ENCODE peak calls at places on chromosome 14, in nine cellular contexts. T is ovary, H is IMR-90, G is heart left ventricle, I is transverse colon, Z is right lobe of liver, R is prostate gland, W is HCT116, Y is GM12878. N is an unnamed sample. For H3K36me3, the result is how much of the 10 kb centered on the place peaks cover.

GRCh38 chr14:21647380-21647779 is 6.3 kb upstream of the OR4E2 start:
- DNase-seq in T (no peak), H (peak), G (no peak), I (no peak), Z (no peak), R (peak), W (no peak), Y (no peak), N (no peak)

GRCh38 chr14:102931580-102932285 is 9.3 kb downstream of the AMN start:
- DNase-seq in T (no peak), H (no peak), G (no peak), I (no peak), Z (peak), R (no peak), W (no peak), Y (no peak), N (no peak)

GRCh38 chr14:34103176-34103575 is 152.3 kb upstream of the EGLN3 start:
- DNase-seq in T (no peak), H (no peak), G (no peak), I (no peak), Z (no peak), R (no peak), W (no peak), Y (no peak), N (no peak)

GRCh38 chr14:76937181-76938091 is 91.1 kb downstream of the IRF2BPL start:
- DNase-seq in T (peak), H (peak), G (peak), I (peak), Z (no peak), R (no peak), W (no peak), Y (no peak), N (no peak)

GRCh38 chr14:59262717-59263469 is 74.4 kb downstream of the DAAM1 start:
- DNase-seq in T (no peak), H (no peak), G (no peak), I (peak), Z (peak), R (peak), W (no peak), Y (no peak), N (no peak)

GRCh38 chr14:20623798-20624197 is 17.7 kb downstream of the OR6S1 start:
- DNase-seq in T (no peak), H (no peak), G (no peak), I (no peak), Z (no peak), R (no peak), W (no peak), Y (no peak), N (no peak)

GRCh38 chr14:75454963-75455546 is 27.2 kb downstream of the JDP2 start:
- DNase-seq in T (peak), H (peak), G (peak), I (peak), Z (peak), R (no peak), W (no peak), Y (no peak), N (peak)

GRCh38 chr14:58278177-58278576 is 20.2 kb upstream of the ARID4A start:
- DNase-seq in T (no peak), H (no peak), G (no peak), I (no peak), Z (no peak), R (no peak), W (no peak), Y (no peak), N (no peak)

GRCh38 chr14:89336338-89336737 is 80.7 kb downstream of the FOXN3 start:
- DNase-seq in T (no peak), H (no peak), G (no peak), I (no peak), Z (no peak), R (no peak), W (no peak), Y (no peak), N (no peak)

GRCh38 chr14:51517116-51517515 is 134.6 kb upstream of the FRMD6 start:
- DNase-seq in T (no peak), H (no peak), G (no peak), I (no peak), Z (no peak), R (no peak), W (no peak), Y (no peak), N (no peak)

GRCh38 chr14:50954811-50955372 is 10.6 kb upstream of the PYGL start:
- DNase-seq in T (no peak), H (peak), G (no peak), I (no peak), Z (no peak), R (no peak), W (peak), Y (no peak), N (no peak)

GRCh38 chr14:90969493-90970166 is 90.8 kb downstream of the RPS6KA5 start:
- DNase-seq in T (no peak), H (no peak), G (no peak), I (no peak), Z (no peak), R (no peak), W (peak), Y (no peak), N (no peak)

GRCh38 chr14:24813089-24813815 is 179.3 kb upstream of the GZMB start:
- DNase-seq in T (no peak), H (no peak), G (no peak), I (no peak), Z (no peak), R (peak), W (no peak), Y (no peak), N (no peak)

GRCh38 chr14:68278568-68279436 is 459.2 kb downstream of the RAD51B start:
- DNase-seq in T (no peak), H (peak), G (no peak), I (no peak), Z (no peak), R (no peak), W (peak), Y (no peak), N (no peak)

GRCh38 chr14:58884442-58884841 is 246.7 kb downstream of the DACT1 start:
- DNase-seq in T (no peak), H (no peak), G (no peak), I (no peak), Z (no peak), R (no peak), W (no peak), Y (no peak), N (no peak)

GRCh38 chr14:58904771-58905170 is 267.0 kb downstream of the DACT1 start:
- DNase-seq in T (no peak), H (no peak), G (no peak), I (no peak), Z (no peak), R (no peak), W (no peak), Y (no peak), N (no peak)

GRCh38 chr14:94573706-94574105 is 7.5 kb upstream of the SERPINA5 start:
- DNase-seq in T (no peak), H (no peak), G (no peak), I (no peak), Z (no peak), R (no peak), W (no peak), Y (no peak), N (no peak)

GRCh38 chr14:72961579-72962335 is 35.5 kb downstream of the DCAF4 start:
- DNase-seq in T (no peak), H (peak), G (no peak), I (no peak), Z (no peak), R (no peak), W (peak), Y (no peak), N (peak)

GRCh38 chr14:89455412-89455811 is 38.4 kb upstream of the FOXN3 start:
- DNase-seq in T (no peak), H (no peak), G (no peak), I (peak), Z (no peak), R (no peak), W (no peak), Y (no peak), N (no peak)

GRCh38 chr14:102508410-102508773 is 1.2 kb downstream of the ANKRD9 start:
- DNase-seq in T (no peak), H (no peak), G (no peak), I (peak), Z (no peak), R (peak), W (no peak), Y (no peak), N (no peak)

GRCh38 chr14:104105822-104106470 is 20.4 kb downstream of the ASPG start:
- DNase-seq in T (peak), H (no peak), G (peak), I (peak), Z (peak), R (no peak), W (no peak), Y (no peak), N (peak)

GRCh38 chr14:77309122-77309521 is 11.6 kb downstream of the POMT2 start:
- DNase-seq in T (no peak), H (no peak), G (no peak), I (no peak), Z (no peak), R (no peak), W (no peak), Y (no peak), N (no peak)

GRCh38 chr14:90019824-90020523 is 41.8 kb upstream of the KCNK13 start:
- DNase-seq in T (no peak), H (no peak), G (no peak), I (no peak), Z (no peak), R (no peak), W (no peak), Y (no peak), N (no peak)

GRCh38 chr14:73771848-73772705 is 57.9 kb upstream of the PNMA1 start:
- DNase-seq in T (peak), H (peak), G (no peak), I (peak), Z (peak), R (peak), W (no peak), Y (peak), N (no peak)

GRCh38 chr14:65320661-65321308 is 91.7 kb upstream of the FUT8 start:
- DNase-seq in T (no peak), H (no peak), G (no peak), I (no peak), Z (no peak), R (no peak), W (no peak), Y (no peak), N (no peak)

GRCh38 chr14:35399083-35399807 is 5.3 kb downstream of the NFKBIA start:
- DNase-seq in T (no peak), H (no peak), G (no peak), I (no peak), Z (no peak), R (no peak), W (no peak), Y (no peak), N (no peak)
- TF ChIP-seq POLR2A in T (no peak), H (peak), G (no peak), I (no peak), Z (peak), R (no peak), W (no peak), Y (no peak), N (no peak)

GRCh38 chr14:22845103-22845394 is 8.7 kb downstream of the MMP14 start:
- DNase-seq in T (no peak), H (no peak), G (no peak), I (no peak), Z (no peak), R (no peak), W (no peak), Y (no peak), N (no peak)
- H3K36me3 ChIP-seq in T (under half), H (half or more), G (half or more), I (under half), Z (under half), R (under half), W (under half), Y (under half), N (under half)

GRCh38 chr14:23301969-23302289 is 730 bp downstream of the PPP1R3E start:
- DNase-seq in T (no peak), H (no peak), G (no peak), I (no peak), Z (no peak), R (no peak), W (no peak), Y (no peak), N (no peak)

GRCh38 chr14:23299558-23299957 is 3.1 kb downstream of the PPP1R3E start:
- DNase-seq in T (no peak), H (peak), G (no peak), I (no peak), Z (no peak), R (no peak), W (no peak), Y (no peak), N (no peak)

GRCh38 chr14:23299986-23300686 is 2.5 kb downstream of the PPP1R3E start:
- DNase-seq in T (no peak), H (no peak), G (no peak), I (no peak), Z (no peak), R (no peak), W (no peak), Y (no peak), N (no peak)

GRCh38 chr14:23301288-23301968 is 1.2 kb downstream of the PPP1R3E start:
- DNase-seq in T (peak), H (peak), G (peak), I (peak), Z (peak), R (peak), W (peak), Y (peak), N (peak)

DNA sequence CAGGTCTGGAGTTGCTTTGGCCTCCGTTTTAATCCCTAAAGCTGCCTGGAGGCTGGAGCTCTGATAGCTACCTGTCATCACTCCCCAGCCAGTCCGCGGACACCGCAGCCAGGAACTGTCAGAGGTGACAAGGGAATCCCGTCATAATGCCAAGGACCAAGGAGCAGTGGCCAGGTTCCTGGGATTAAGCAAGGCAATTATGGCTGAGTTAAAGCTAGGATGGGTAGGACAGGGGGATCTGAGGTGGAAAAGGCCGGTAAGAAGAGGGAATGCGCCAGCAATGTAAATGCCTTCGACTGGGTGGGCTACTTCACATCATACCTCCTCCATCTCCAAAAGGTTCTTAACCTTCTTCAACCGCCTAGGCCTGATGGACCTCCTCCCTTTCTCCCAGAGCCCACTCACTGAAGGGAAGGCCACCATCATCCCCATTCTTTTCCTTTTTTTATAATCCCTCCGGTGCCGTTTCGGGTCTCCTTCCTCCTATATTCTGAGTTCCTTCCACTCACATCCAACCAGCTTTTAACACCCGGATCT is 1.9 kb downstream of the PPP1R3E start:
- DNase-seq in T (no peak), H (peak), G (peak), I (peak), Z (peak), R (peak), W (no peak), Y (no peak), N (no peak)
- TF ChIP-seq POLR2A in T (no peak), H (peak), G (no peak), I (peak), Z (no peak), R (no peak), W (no peak), Y (no peak), N (no peak)

GRCh38 chr14:32744811-32745445 is 193.8 kb upstream of the NPAS3 start:
- DNase-seq in T (no peak), H (no peak), G (no peak), I (no peak), Z (no peak), R (no peak), W (no peak), Y (no peak), N (no peak)
- H3K36me3 ChIP-seq in T (under half), H (under half), G (under half), I (under half), Z (under half), R (under half), W (under half), Y (under half), N (under half)

GRCh38 chr14:100066984-100067383 is 1.8 kb downstream of the EVL start:
- DNase-seq in T (no peak), H (no peak), G (no peak), I (no peak), Z (no peak), R (no peak), W (no peak), Y (no peak), N (no peak)

GRCh38 chr14:100065942-100066574 is 836 bp downstream of the EVL start:
- DNase-seq in T (no peak), H (no peak), G (no peak), I (peak), Z (no peak), R (no peak), W (no peak), Y (peak), N (no peak)

GRCh38 chr14:100063314-100063941 is 1.8 kb upstream of the EVL start:
- DNase-seq in T (no peak), H (no peak), G (no peak), I (no peak), Z (no peak), R (no peak), W (no peak), Y (no peak), N (no peak)

GRCh38 chr14:100067481-100067880 is 2.3 kb downstream of the EVL start:
- DNase-seq in T (no peak), H (no peak), G (no peak), I (no peak), Z (no peak), R (no peak), W (no peak), Y (no peak), N (no peak)

DNA sequence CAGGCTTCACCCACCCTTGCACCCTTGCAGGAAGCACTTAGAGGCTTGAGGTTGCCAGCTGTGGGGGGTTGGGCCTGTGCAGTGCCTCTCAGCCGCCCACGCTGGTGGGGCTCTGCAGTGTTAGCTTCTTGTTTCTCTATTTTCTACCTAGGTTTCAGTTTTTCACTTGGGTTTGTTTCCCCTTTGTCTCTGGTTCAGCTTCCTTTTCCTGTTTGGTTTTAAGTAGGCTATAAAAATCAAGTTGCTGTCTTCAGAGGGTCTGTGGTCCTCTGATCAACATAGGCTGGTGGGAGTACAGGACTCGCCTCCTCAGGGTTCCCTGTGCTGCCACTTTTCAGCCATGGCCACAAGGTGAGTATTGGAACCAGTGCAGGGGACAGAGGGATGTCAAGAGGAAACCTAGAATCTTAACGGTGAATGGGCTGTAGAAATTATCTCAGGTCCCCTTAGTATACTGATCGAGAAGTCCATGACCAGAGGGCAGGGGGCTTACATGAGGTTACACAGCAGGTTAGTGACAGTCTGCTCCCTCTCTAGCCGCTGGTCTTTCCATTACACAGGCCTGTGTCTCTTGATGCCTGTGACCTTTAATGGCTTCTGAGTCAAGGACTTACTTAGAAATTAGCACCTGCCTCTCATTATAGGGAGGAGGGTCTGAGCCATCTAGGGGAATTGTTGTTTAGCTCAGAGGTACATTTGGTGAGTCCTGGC is at the start of gene EVL:
- DNase-seq in T (no peak), H (no peak), G (peak), I (peak), Z (peak), R (no peak), W (no peak), Y (peak), N (no peak)
- TF ChIP-seq POLR2A in T (no peak), H (no peak), G (no peak), I (peak), Z (peak), R (no peak), W (no peak), Y (peak), N (no peak)